ENCODE peak calls at places on chromosomes 13 and 19, in four cellular contexts. R, J, W and G are unnamed samples.

GRCh38 chr13:20387441-20387971 is 138.2 kb downstream of the CRYL1 start:
- DNase-seq in J (no peak), R (no peak), W (no peak), G (no peak)

GRCh38 chr19:55176116-55176515 is 4.0 kb downstream of the SYT5 start:
- DNase-seq in R (no peak), W (no peak), J (no peak), G (no peak)

GRCh38 chr19:55638864-55639359 is 1.9 kb upstream of the ZNF580 start:
- DNase-seq in J (peak), R (peak), W (peak), G (no peak)

GRCh38 chr13:42279080-42279479 is 7.1 kb downstream of the AKAP11 start:
- DNase-seq in R (no peak), J (no peak), W (no peak), G (no peak)

GRCh38 chr19:35780058-35780457 is 4.7 kb downstream of the ARHGAP33 start:
- DNase-seq in R (no peak), J (no peak), W (no peak), G (no peak)

GRCh38 chr13:46682015-46682414 is 114.9 kb downstream of the ESD start:
- DNase-seq in W (no peak), J (no peak), R (no peak), G (no peak)

GRCh38 chr13:106649495-106649894 is 81.6 kb upstream of the ARGLU1 start:
- DNase-seq in R (no peak), W (no peak), J (no peak), G (no peak)

GRCh38 chr19:6723108-6723618 is 2.7 kb upstream of the C3 start:
- DNase-seq in W (no peak), J (peak), R (no peak), G (no peak)

GRCh38 chr19:54426291-54426918 is 11.1 kb downstream of the TTYH1 start:
- DNase-seq in J (no peak), R (no peak), W (no peak), G (no peak)

GRCh38 chr19:34241513-34242337 is 12.6 kb upstream of the GARRE1 start:
- DNase-seq in J (peak), R (no peak), W (peak), G (no peak)

GRCh38 chr13:98939552-98940306 is 38.1 kb downstream of the DOCK9 start:
- DNase-seq in W (no peak), R (no peak), J (no peak), G (no peak)

GRCh38 chr13:99421758-99422555 is 79.3 kb upstream of the TM9SF2 start:
- DNase-seq in R (no peak), W (no peak), J (no peak), G (no peak)

GRCh38 chr19:40908981-40909380 is 26.9 kb upstream of the CYP2A7 start:
- DNase-seq in W (no peak), J (no peak), R (no peak), G (no peak)

GRCh38 chr13:32224916-32225315 is 90.2 kb downstream of the ZAR1L start:
- DNase-seq in R (no peak), W (no peak), J (no peak), G (no peak)

GRCh38 chr19:49875801-49876421 is 1.2 kb downstream of the AKT1S1 start:
- DNase-seq in R (peak), J (peak), W (peak), G (no peak)

GRCh38 chr13:112686987-112687386 is 2.9 kb upstream of the ATP11A start:
- DNase-seq in J (no peak), W (peak), R (no peak), G (no peak)
- TF ChIP-seq EP300 in J (no peak), W (no peak), R (no peak), G (no peak)

DNA sequence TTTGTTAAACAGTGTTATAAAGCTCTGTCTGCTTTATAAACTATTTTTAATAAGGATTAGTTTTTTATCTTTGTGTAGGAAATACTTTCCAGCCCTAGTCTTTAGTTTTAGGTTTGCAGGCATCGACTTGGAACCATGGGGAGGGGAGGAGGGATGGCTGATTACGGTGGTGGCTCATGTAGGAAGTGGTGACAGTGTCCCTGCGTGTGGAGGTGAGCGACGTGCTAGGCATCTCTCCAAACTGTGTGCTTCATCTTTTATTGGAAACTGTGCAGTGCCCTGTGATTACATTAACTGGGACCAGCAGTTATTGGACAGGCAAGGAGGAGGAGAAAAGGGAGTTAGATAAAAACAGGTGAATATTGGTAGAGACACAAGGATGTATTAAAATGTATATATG is 203.8 kb downstream of the ATP8A2 start:
- DNase-seq in J (no peak), R (no peak), W (no peak), G (no peak)
- H3K4me2 ChIP-seq in J (no peak), R (no peak), W (no peak), G (no peak)

GRCh38 chr19:48645652-48646191 is at the start of gene CA11:
- DNase-seq in W (peak), J (no peak), R (no peak), G (no peak)

GRCh38 chr19:48646192-48646911 is 365 bp upstream of the CA11 start:
- DNase-seq in R (peak), J (peak), W (peak), G (no peak)

GRCh38 chr19:48646912-48647216 is 877 bp upstream of the CA11 start:
- DNase-seq in R (no peak), W (no peak), J (no peak), G (no peak)

GRCh38 chr19:48644355-48644754 is 1.6 kb downstream of the CA11 start:
- DNase-seq in R (no peak), J (no peak), W (no peak), G (no peak)

GRCh38 chr19:48644839-48645651 is 942 bp downstream of the CA11 start:
- DNase-seq in R (peak), W (peak), J (peak), G (no peak)
- TF ChIP-seq EP300 in R (no peak), W (no peak), J (no peak), G (no peak)

GRCh38 chr13:111295896-111296295 is 24.5 kb upstream of the TEX29 start:
- DNase-seq in R (no peak), J (no peak), W (no peak), G (no peak)
- H3K4me2 ChIP-seq in R (no peak), J (no peak), W (no peak), G (no peak)

GRCh38 chr19:57279418-57280164 is 694 bp upstream of the ZNF460 start:
- DNase-seq in W (peak), J (peak), R (peak), G (peak)
- TF ChIP-seq EP300 in W (no peak), J (no peak), R (no peak), G (no peak)